ENCODE peak calls at places on chromosomes 3 and 15, in nine cellular contexts. One of them, this sample, is unnamed.

GRCh38 chr15:80953001-80953952 is 36.3 kb downstream of the MESD start:
- DNase-seq in neuronal stem cell: no peak
- DNase-seq in H9: no peak
- DNase-seq in HCT116: no peak
- DNase-seq in K562: no peak
- DNase-seq in GM23248: no peak
- DNase-seq in fibroblast of lung: no peak
- DNase-seq in astrocyte: no peak
- DNase-seq in IMR-90: peak
- DNase-seq in this sample: peak

GRCh38 chr15:75008249-75009017 is 13.1 kb downstream of the SCAMP5 start:
- DNase-seq in neuronal stem cell: no peak
- DNase-seq in H9: no peak
- DNase-seq in HCT116: no peak
- DNase-seq in K562: no peak
- DNase-seq in GM23248: no peak
- DNase-seq in fibroblast of lung: no peak
- DNase-seq in astrocyte: no peak
- DNase-seq in IMR-90: no peak
- DNase-seq in this sample: peak

GRCh38 chr15:61171190-61171589 is 57.9 kb downstream of the RORA start:
- DNase-seq in neuronal stem cell: no peak
- DNase-seq in H9: peak
- DNase-seq in HCT116: no peak
- DNase-seq in K562: no peak
- DNase-seq in GM23248: no peak
- DNase-seq in fibroblast of lung: no peak
- DNase-seq in astrocyte: no peak
- DNase-seq in IMR-90: no peak
- DNase-seq in this sample: no peak

GRCh38 chr3:4983739-4984510 is 4.7 kb downstream of the BHLHE40 start:
- DNase-seq in neuronal stem cell: no peak
- DNase-seq in H9: no peak
- DNase-seq in HCT116: peak
- DNase-seq in K562: peak
- DNase-seq in GM23248: peak
- DNase-seq in fibroblast of lung: peak
- DNase-seq in astrocyte: peak
- DNase-seq in IMR-90: peak
- DNase-seq in this sample: no peak

GRCh38 chr15:28012231-28012630 is 86.9 kb downstream of the OCA2 start:
- DNase-seq in neuronal stem cell: no peak
- DNase-seq in H9: no peak
- DNase-seq in HCT116: no peak
- DNase-seq in K562: no peak
- DNase-seq in GM23248: no peak
- DNase-seq in fibroblast of lung: no peak
- DNase-seq in astrocyte: no peak
- DNase-seq in IMR-90: no peak
- DNase-seq in this sample: no peak

GRCh38 chr3:159982442-159982841 is 6.2 kb upstream of the IL12A start:
- DNase-seq in neuronal stem cell: no peak
- DNase-seq in H9: no peak
- DNase-seq in HCT116: no peak
- DNase-seq in K562: no peak
- DNase-seq in GM23248: no peak
- DNase-seq in fibroblast of lung: no peak
- DNase-seq in astrocyte: no peak
- DNase-seq in IMR-90: no peak
- DNase-seq in this sample: no peak

GRCh38 chr15:60406513-60407124 is 8.8 kb upstream of the ANXA2 start:
- DNase-seq in neuronal stem cell: no peak
- DNase-seq in H9: no peak
- DNase-seq in HCT116: no peak
- DNase-seq in K562: no peak
- DNase-seq in GM23248: no peak
- DNase-seq in fibroblast of lung: no peak
- DNase-seq in astrocyte: no peak
- DNase-seq in IMR-90: no peak
- DNase-seq in this sample: no peak

GRCh38 chr3:51960386-51960785 is 5.2 kb downstream of the GPR62 start:
- DNase-seq in neuronal stem cell: no peak
- DNase-seq in H9: no peak
- DNase-seq in HCT116: no peak
- DNase-seq in K562: no peak
- DNase-seq in GM23248: no peak
- DNase-seq in fibroblast of lung: no peak
- DNase-seq in astrocyte: no peak
- DNase-seq in IMR-90: no peak
- DNase-seq in this sample: no peak

GRCh38 chr3:57078366-57079220 is 18.1 kb downstream of the SPATA12 start:
- DNase-seq in neuronal stem cell: no peak
- DNase-seq in H9: peak
- DNase-seq in HCT116: no peak
- DNase-seq in K562: peak
- DNase-seq in GM23248: peak
- DNase-seq in fibroblast of lung: peak
- DNase-seq in astrocyte: peak
- DNase-seq in IMR-90: peak
- DNase-seq in this sample: no peak

GRCh38 chr3:114418724-114419543 is 125.1 kb downstream of the TIGIT start:
- DNase-seq in neuronal stem cell: peak
- DNase-seq in H9: no peak
- DNase-seq in HCT116: peak
- DNase-seq in K562: peak
- DNase-seq in GM23248: peak
- DNase-seq in fibroblast of lung: peak
- DNase-seq in astrocyte: peak
- DNase-seq in IMR-90: peak
- DNase-seq in this sample: peak

GRCh38 chr3:150376001-150376848 is 31.9 kb upstream of the TSC22D2 start:
- DNase-seq in neuronal stem cell: no peak
- DNase-seq in H9: no peak
- DNase-seq in HCT116: no peak
- DNase-seq in K562: no peak
- DNase-seq in GM23248: peak
- DNase-seq in fibroblast of lung: no peak
- DNase-seq in astrocyte: no peak
- DNase-seq in IMR-90: peak
- DNase-seq in this sample: no peak

GRCh38 chr3:72591522-72592421 is 256.5 kb downstream of the SHQ1 start:
- DNase-seq in neuronal stem cell: peak
- DNase-seq in H9: no peak
- DNase-seq in HCT116: no peak
- DNase-seq in K562: peak
- DNase-seq in GM23248: peak
- DNase-seq in fibroblast of lung: peak
- DNase-seq in astrocyte: peak
- DNase-seq in IMR-90: peak
- DNase-seq in this sample: no peak

GRCh38 chr15:77517579-77517978 is 96.9 kb downstream of the HMG20A start:
- DNase-seq in neuronal stem cell: no peak
- DNase-seq in H9: no peak
- DNase-seq in HCT116: no peak
- DNase-seq in K562: no peak
- DNase-seq in GM23248: no peak
- DNase-seq in fibroblast of lung: no peak
- DNase-seq in astrocyte: no peak
- DNase-seq in IMR-90: no peak
- DNase-seq in this sample: no peak

GRCh38 chr15:89358755-89359439 is 24.3 kb upstream of the POLG start:
- DNase-seq in neuronal stem cell: peak
- DNase-seq in H9: peak
- DNase-seq in HCT116: peak
- DNase-seq in K562: peak
- DNase-seq in GM23248: peak
- DNase-seq in fibroblast of lung: peak
- DNase-seq in astrocyte: peak
- DNase-seq in IMR-90: peak
- DNase-seq in this sample: peak

GRCh38 chr3:170044795-170045244 is 7.0 kb downstream of the GPR160 start:
- DNase-seq in neuronal stem cell: no peak
- DNase-seq in H9: no peak
- DNase-seq in HCT116: no peak
- DNase-seq in K562: no peak
- DNase-seq in GM23248: no peak
- DNase-seq in fibroblast of lung: no peak
- DNase-seq in astrocyte: no peak
- DNase-seq in IMR-90: no peak
- DNase-seq in this sample: peak

GRCh38 chr3:123320224-123320623 is 118.5 kb downstream of the SEC22A start:
- DNase-seq in neuronal stem cell: no peak
- DNase-seq in H9: no peak
- DNase-seq in HCT116: no peak
- DNase-seq in K562: no peak
- DNase-seq in GM23248: no peak
- DNase-seq in fibroblast of lung: no peak
- DNase-seq in astrocyte: no peak
- DNase-seq in IMR-90: no peak
- DNase-seq in this sample: no peak

GRCh38 chr15:56931674-56932507 is 13.4 kb downstream of the TCF12 start:
- DNase-seq in neuronal stem cell: no peak
- DNase-seq in H9: no peak
- DNase-seq in HCT116: no peak
- DNase-seq in K562: no peak
- DNase-seq in GM23248: no peak
- DNase-seq in fibroblast of lung: no peak
- DNase-seq in astrocyte: no peak
- DNase-seq in IMR-90: no peak
- DNase-seq in this sample: no peak

GRCh38 chr3:58355174-58355573 is 22.5 kb downstream of the PXK start:
- DNase-seq in neuronal stem cell: no peak
- DNase-seq in H9: no peak
- DNase-seq in HCT116: no peak
- DNase-seq in K562: no peak
- DNase-seq in GM23248: no peak
- DNase-seq in fibroblast of lung: no peak
- DNase-seq in astrocyte: no peak
- DNase-seq in IMR-90: no peak
- DNase-seq in this sample: peak

GRCh38 chr3:7285502-7285901 is 424.6 kb downstream of the GRM7 start:
- DNase-seq in neuronal stem cell: no peak
- DNase-seq in H9: no peak
- DNase-seq in HCT116: peak
- DNase-seq in K562: no peak
- DNase-seq in GM23248: no peak
- DNase-seq in fibroblast of lung: no peak
- DNase-seq in astrocyte: no peak
- DNase-seq in IMR-90: no peak
- DNase-seq in this sample: peak

GRCh38 chr15:70109522-70109921 is 11.8 kb upstream of the TLE3 start:
- DNase-seq in neuronal stem cell: no peak
- DNase-seq in H9: no peak
- DNase-seq in HCT116: no peak
- DNase-seq in K562: no peak
- DNase-seq in GM23248: no peak
- DNase-seq in fibroblast of lung: no peak
- DNase-seq in astrocyte: no peak
- DNase-seq in IMR-90: no peak
- DNase-seq in this sample: no peak

GRCh38 chr15:67340630-67341029 is 86.0 kb downstream of the IQCH start:
- DNase-seq in neuronal stem cell: no peak
- DNase-seq in H9: no peak
- DNase-seq in HCT116: no peak
- DNase-seq in K562: no peak
- DNase-seq in GM23248: no peak
- DNase-seq in fibroblast of lung: no peak
- DNase-seq in astrocyte: no peak
- DNase-seq in IMR-90: no peak
- DNase-seq in this sample: no peak

GRCh38 chr3:126908752-126909275 is 74.1 kb upstream of the PLXNA1 start:
- DNase-seq in neuronal stem cell: no peak
- DNase-seq in H9: no peak
- DNase-seq in HCT116: no peak
- DNase-seq in K562: peak
- DNase-seq in GM23248: no peak
- DNase-seq in fibroblast of lung: no peak
- DNase-seq in astrocyte: no peak
- DNase-seq in IMR-90: no peak
- DNase-seq in this sample: no peak

GRCh38 chr3:24145981-24146822 is 201.1 kb downstream of the NR1D2 start:
- DNase-seq in neuronal stem cell: no peak
- DNase-seq in H9: no peak
- DNase-seq in HCT116: no peak
- DNase-seq in K562: no peak
- DNase-seq in GM23248: peak
- DNase-seq in fibroblast of lung: peak
- DNase-seq in astrocyte: peak
- DNase-seq in IMR-90: peak
- DNase-seq in this sample: no peak
- H3K9ac ChIP-seq in neuronal stem cell: no peak
- H3K9ac ChIP-seq in H9: no peak
- H3K9ac ChIP-seq in HCT116: peak
- H3K9ac ChIP-seq in K562: no peak
- H3K9ac ChIP-seq in GM23248: peak
- H3K9ac ChIP-seq in fibroblast of lung: peak
- H3K9ac ChIP-seq in astrocyte: peak
- H3K9ac ChIP-seq in IMR-90: peak
- H3K9ac ChIP-seq in this sample: no peak

GRCh38 chr15:93196136-93196670 is 107.2 kb upstream of the RGMA start:
- DNase-seq in neuronal stem cell: no peak
- DNase-seq in H9: no peak
- DNase-seq in HCT116: no peak
- DNase-seq in K562: no peak
- DNase-seq in GM23248: no peak
- DNase-seq in fibroblast of lung: no peak
- DNase-seq in astrocyte: no peak
- DNase-seq in IMR-90: no peak
- DNase-seq in this sample: no peak
- H2AFZ ChIP-seq in neuronal stem cell: no peak
- H2AFZ ChIP-seq in H9: no peak
- H2AFZ ChIP-seq in HCT116: no peak
- H2AFZ ChIP-seq in K562: no peak
- H2AFZ ChIP-seq in GM23248: no peak
- H2AFZ ChIP-seq in fibroblast of lung: no peak
- H2AFZ ChIP-seq in astrocyte: no peak
- H2AFZ ChIP-seq in IMR-90: no peak
- H2AFZ ChIP-seq in this sample: no peak

GRCh38 chr3:10992946-10993728 is 589 bp downstream of the SLC6A1 start:
- DNase-seq in neuronal stem cell: no peak
- DNase-seq in H9: peak
- DNase-seq in HCT116: no peak
- DNase-seq in K562: no peak
- DNase-seq in GM23248: no peak
- DNase-seq in fibroblast of lung: no peak
- DNase-seq in astrocyte: no peak
- DNase-seq in IMR-90: no peak
- DNase-seq in this sample: no peak
- H3K9ac ChIP-seq in neuronal stem cell: peak
- H3K9ac ChIP-seq in H9: no peak
- H3K9ac ChIP-seq in HCT116: no peak
- H3K9ac ChIP-seq in K562: no peak
- H3K9ac ChIP-seq in GM23248: no peak
- H3K9ac ChIP-seq in fibroblast of lung: no peak
- H3K9ac ChIP-seq in astrocyte: no peak
- H3K9ac ChIP-seq in IMR-90: no peak
- H3K9ac ChIP-seq in this sample: no peak

DNA sequence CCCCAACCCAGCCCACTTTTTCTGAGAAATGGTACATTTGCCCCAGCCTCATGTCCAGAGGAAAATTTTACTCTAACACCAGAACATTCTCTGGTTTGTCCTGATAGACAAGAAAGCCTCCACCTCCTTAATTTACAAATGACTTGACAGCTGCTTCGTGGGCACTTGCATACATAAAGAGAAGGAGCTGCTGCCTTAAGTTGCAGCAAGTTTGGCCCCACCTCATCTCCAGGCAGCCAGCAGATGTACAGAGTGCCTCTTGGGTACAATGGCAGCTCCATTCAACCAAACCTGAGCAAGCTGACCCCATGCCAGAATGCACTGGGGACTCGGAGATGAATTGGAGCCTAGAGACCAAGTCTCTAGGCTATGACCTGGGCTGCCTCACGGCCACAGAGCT is 6.2 kb upstream of the H1-8 start:
- DNase-seq in neuronal stem cell: no peak
- DNase-seq in H9: no peak
- DNase-seq in HCT116: no peak
- DNase-seq in K562: no peak
- DNase-seq in GM23248: no peak
- DNase-seq in fibroblast of lung: no peak
- DNase-seq in astrocyte: no peak
- DNase-seq in IMR-90: no peak
- DNase-seq in this sample: peak
- H2AFZ ChIP-seq in neuronal stem cell: no peak
- H2AFZ ChIP-seq in H9: no peak
- H2AFZ ChIP-seq in HCT116: no peak
- H2AFZ ChIP-seq in K562: no peak
- H2AFZ ChIP-seq in GM23248: no peak
- H2AFZ ChIP-seq in fibroblast of lung: no peak
- H2AFZ ChIP-seq in astrocyte: no peak
- H2AFZ ChIP-seq in IMR-90: no peak
- H2AFZ ChIP-seq in this sample: no peak

This sample was measured in Karpas-422.